ENCODE peak calls at places on chromosome 11, in five cellular contexts. One of them, this sample, is unnamed.

GRCh38 chr11:33558097-33558496 is 142.5 kb downstream of the C11orf91 start:
- DNase-seq in AG10803: no peak
- DNase-seq in IMR-90: no peak
- DNase-seq in bronchial epithelial cell: no peak
- DNase-seq in BJ: no peak
- DNase-seq in this sample: no peak

GRCh38 chr11:45621541-45621940 is 43.9 kb downstream of the CHST1 start:
- DNase-seq in AG10803: no peak
- DNase-seq in bronchial epithelial cell: peak; percentile 10
- DNase-seq in BJ: no peak
- DNase-seq in IMR-90: no peak
- DNase-seq in this sample: no peak

GRCh38 chr11:133384731-133385130 is 147.6 kb downstream of the OPCML start:
- DNase-seq in AG10803: no peak
- DNase-seq in bronchial epithelial cell: no peak
- DNase-seq in BJ: no peak
- DNase-seq in IMR-90: no peak
- DNase-seq in this sample: no peak

GRCh38 chr11:92657226-92657625 is 312.2 kb upstream of the MTNR1B start:
- DNase-seq in IMR-90: no peak
- DNase-seq in BJ: no peak
- DNase-seq in AG10803: no peak
- DNase-seq in bronchial epithelial cell: no peak
- DNase-seq in this sample: no peak

GRCh38 chr11:104799251-104799650 is 99.0 kb downstream of the CASP12 start:
- DNase-seq in IMR-90: no peak
- DNase-seq in BJ: no peak
- DNase-seq in bronchial epithelial cell: no peak
- DNase-seq in AG10803: no peak
- DNase-seq in this sample: no peak

GRCh38 chr11:104324276-104324675 is 160.3 kb upstream of the PDGFD start:
- DNase-seq in BJ: no peak
- DNase-seq in IMR-90: no peak
- DNase-seq in bronchial epithelial cell: no peak
- DNase-seq in AG10803: no peak
- DNase-seq in this sample: no peak

GRCh38 chr11:100719362-100719761 is 32.3 kb downstream of the ARHGAP42 start:
- DNase-seq in AG10803: peak; percentile 41
- DNase-seq in bronchial epithelial cell: no peak
- DNase-seq in BJ: no peak
- DNase-seq in IMR-90: peak; percentile 42
- DNase-seq in this sample: peak; percentile 45

GRCh38 chr11:7575841-7576451 is 62.1 kb downstream of the PPFIBP2 start:
- DNase-seq in BJ: no peak
- DNase-seq in AG10803: peak; percentile 52
- DNase-seq in IMR-90: no peak
- DNase-seq in bronchial epithelial cell: peak; percentile 44
- DNase-seq in this sample: no peak

GRCh38 chr11:125210112-125210511 is 45.6 kb downstream of the PKNOX2 start:
- DNase-seq in BJ: no peak
- DNase-seq in IMR-90: no peak
- DNase-seq in bronchial epithelial cell: no peak
- DNase-seq in AG10803: no peak
- DNase-seq in this sample: no peak

GRCh38 chr11:128171496-128171895 is 415.9 kb downstream of the ETS1 start:
- DNase-seq in bronchial epithelial cell: peak; percentile 91
- DNase-seq in BJ: no peak
- DNase-seq in IMR-90: peak; percentile 20
- DNase-seq in AG10803: no peak
- DNase-seq in this sample: peak; percentile 71

GRCh38 chr11:45936655-45937054 is 14.2 kb downstream of the LARGE2 start:
- DNase-seq in BJ: no peak
- DNase-seq in AG10803: no peak
- DNase-seq in bronchial epithelial cell: no peak
- DNase-seq in IMR-90: no peak
- DNase-seq in this sample: no peak

GRCh38 chr11:36373040-36374010 is 77.2 kb downstream of the PRR5L start:
- DNase-seq in bronchial epithelial cell: no peak
- DNase-seq in AG10803: no peak
- DNase-seq in IMR-90: no peak
- DNase-seq in BJ: no peak
- DNase-seq in this sample: peak; percentile 39

GRCh38 chr11:113242767-113243397 is 71.5 kb upstream of the TTC12 start:
- DNase-seq in AG10803: peak; percentile 75
- DNase-seq in bronchial epithelial cell: no peak
- DNase-seq in BJ: no peak
- DNase-seq in IMR-90: peak; percentile 9
- DNase-seq in this sample: peak; percentile 69
- H3K4me3 ChIP-seq in AG10803: peak overlapping the region; percentile 50
- H3K4me3 ChIP-seq in bronchial epithelial cell: no peak overlapping the region
- H3K4me3 ChIP-seq in BJ: peak overlapping the region; percentile 33
- H3K4me3 ChIP-seq in IMR-90: peak overlapping the region; percentile 37
- H3K4me3 ChIP-seq in this sample: peak overlapping the region; percentile 50

GRCh38 chr11:69362315-69362714 is 68.4 kb downstream of the MYEOV start:
- DNase-seq in AG10803: no peak
- DNase-seq in IMR-90: no peak
- DNase-seq in bronchial epithelial cell: no peak
- DNase-seq in BJ: no peak
- DNase-seq in this sample: no peak
- TF ChIP-seq CTCF in AG10803: no peak
- TF ChIP-seq CTCF in IMR-90: no peak
- TF ChIP-seq CTCF in bronchial epithelial cell: no peak
- TF ChIP-seq CTCF in BJ: no peak
- TF ChIP-seq CTCF in this sample: no peak

DNA sequence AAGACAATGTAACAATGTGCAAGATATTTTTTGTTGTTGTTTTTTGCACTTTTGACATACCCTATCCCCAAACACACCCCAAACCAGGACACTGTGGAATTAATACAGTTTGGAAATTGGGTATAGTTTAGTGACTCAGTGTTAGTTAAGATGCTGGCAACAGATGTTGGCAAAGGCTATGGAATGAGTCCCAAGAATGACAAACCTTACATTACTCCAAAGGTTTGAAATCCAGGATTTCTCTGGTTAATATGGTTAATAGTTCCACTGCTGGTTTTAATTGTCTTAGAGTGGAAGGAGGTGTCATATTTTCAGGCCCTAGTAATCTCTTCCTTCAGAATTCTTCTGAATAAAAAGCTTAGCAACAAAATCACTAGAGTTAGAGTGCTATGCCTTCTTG is 805 bp downstream of the LPXN start:
- DNase-seq in BJ: peak; percentile 36
- DNase-seq in bronchial epithelial cell: peak; percentile 68
- DNase-seq in IMR-90: peak; percentile 61
- DNase-seq in AG10803: peak; percentile 91
- DNase-seq in this sample: peak; percentile 29
- H3K4me3 ChIP-seq in BJ: no peak overlapping the region
- H3K4me3 ChIP-seq in bronchial epithelial cell: no peak overlapping the region
- H3K4me3 ChIP-seq in IMR-90: no peak overlapping the region
- H3K4me3 ChIP-seq in AG10803: peak overlapping the region; percentile 45
- H3K4me3 ChIP-seq in this sample: no peak overlapping the region

GRCh38 chr11:131223198-131223975 is 147.0 kb upstream of the NTM start:
- DNase-seq in bronchial epithelial cell: no peak
- DNase-seq in BJ: no peak
- DNase-seq in IMR-90: no peak
- DNase-seq in AG10803: no peak
- DNase-seq in this sample: no peak
- TF ChIP-seq CTCF in bronchial epithelial cell: no peak
- TF ChIP-seq CTCF in BJ: no peak
- TF ChIP-seq CTCF in IMR-90: no peak
- TF ChIP-seq CTCF in AG10803: no peak
- TF ChIP-seq CTCF in this sample: no peak

GRCh38 chr11:62505112-62505783 is 41.4 kb downstream of the AHNAK start:
- DNase-seq in IMR-90: no peak
- DNase-seq in bronchial epithelial cell: no peak
- DNase-seq in BJ: no peak
- DNase-seq in AG10803: no peak
- DNase-seq in this sample: no peak
- H3K4me3 ChIP-seq in IMR-90: no peak overlapping the region
- H3K4me3 ChIP-seq in bronchial epithelial cell: peak overlapping the region; percentile 15
- H3K4me3 ChIP-seq in BJ: no peak overlapping the region
- H3K4me3 ChIP-seq in AG10803: peak overlapping the region; percentile 15
- H3K4me3 ChIP-seq in this sample: peak overlapping the region; percentile 19

GRCh38 chr11:43810929-43811596 is 69.6 kb upstream of the ALKBH3 start:
- DNase-seq in BJ: no peak
- DNase-seq in IMR-90: no peak
- DNase-seq in AG10803: no peak
- DNase-seq in bronchial epithelial cell: no peak
- DNase-seq in this sample: peak; percentile 46
- TF ChIP-seq CTCF in BJ: peak; percentile 42
- TF ChIP-seq CTCF in IMR-90: peak; percentile 42
- TF ChIP-seq CTCF in AG10803: peak; percentile 36
- TF ChIP-seq CTCF in bronchial epithelial cell: peak; percentile 2
- TF ChIP-seq CTCF in this sample: peak; percentile 51

GRCh38 chr11:82757660-82758301 is 24.1 kb upstream of the FAM181B start:
- DNase-seq in BJ: no peak
- DNase-seq in AG10803: no peak
- DNase-seq in bronchial epithelial cell: no peak
- DNase-seq in IMR-90: no peak
- DNase-seq in this sample: no peak

GRCh38 chr11:82752801-82753200 is 19.1 kb upstream of the FAM181B start:
- DNase-seq in IMR-90: no peak
- DNase-seq in BJ: no peak
- DNase-seq in bronchial epithelial cell: no peak
- DNase-seq in AG10803: peak; percentile 6
- DNase-seq in this sample: no peak

GRCh38 chr11:82759649-82760048 is 26.0 kb upstream of the FAM181B start:
- DNase-seq in IMR-90: no peak
- DNase-seq in BJ: no peak
- DNase-seq in bronchial epithelial cell: no peak
- DNase-seq in AG10803: no peak
- DNase-seq in this sample: no peak

GRCh38 chr11:82754410-82754809 is 20.7 kb upstream of the FAM181B start:
- DNase-seq in AG10803: no peak
- DNase-seq in BJ: no peak
- DNase-seq in bronchial epithelial cell: no peak
- DNase-seq in IMR-90: no peak
- DNase-seq in this sample: no peak

GRCh38 chr11:82756765-82757650 is 23.3 kb upstream of the FAM181B start:
- DNase-seq in IMR-90: no peak
- DNase-seq in AG10803: no peak
- DNase-seq in bronchial epithelial cell: no peak
- DNase-seq in BJ: no peak
- DNase-seq in this sample: no peak
- H3K4me3 ChIP-seq in IMR-90: no peak overlapping the region
- H3K4me3 ChIP-seq in AG10803: no peak overlapping the region
- H3K4me3 ChIP-seq in bronchial epithelial cell: no peak overlapping the region
- H3K4me3 ChIP-seq in BJ: no peak overlapping the region
- H3K4me3 ChIP-seq in this sample: no peak overlapping the region

GRCh38 chr11:106076923-106077608 is at the start of gene KBTBD3:
- DNase-seq in AG10803: peak; percentile 99
- DNase-seq in IMR-90: peak; percentile 99
- DNase-seq in bronchial epithelial cell: peak; percentile 99
- DNase-seq in BJ: peak; percentile 97
- DNase-seq in this sample: peak; percentile 100
- TF ChIP-seq CTCF in AG10803: peak; percentile 50
- TF ChIP-seq CTCF in IMR-90: no peak
- TF ChIP-seq CTCF in bronchial epithelial cell: peak; percentile 58
- TF ChIP-seq CTCF in BJ: peak; percentile 68
- TF ChIP-seq CTCF in this sample: peak; percentile 47

DNA sequence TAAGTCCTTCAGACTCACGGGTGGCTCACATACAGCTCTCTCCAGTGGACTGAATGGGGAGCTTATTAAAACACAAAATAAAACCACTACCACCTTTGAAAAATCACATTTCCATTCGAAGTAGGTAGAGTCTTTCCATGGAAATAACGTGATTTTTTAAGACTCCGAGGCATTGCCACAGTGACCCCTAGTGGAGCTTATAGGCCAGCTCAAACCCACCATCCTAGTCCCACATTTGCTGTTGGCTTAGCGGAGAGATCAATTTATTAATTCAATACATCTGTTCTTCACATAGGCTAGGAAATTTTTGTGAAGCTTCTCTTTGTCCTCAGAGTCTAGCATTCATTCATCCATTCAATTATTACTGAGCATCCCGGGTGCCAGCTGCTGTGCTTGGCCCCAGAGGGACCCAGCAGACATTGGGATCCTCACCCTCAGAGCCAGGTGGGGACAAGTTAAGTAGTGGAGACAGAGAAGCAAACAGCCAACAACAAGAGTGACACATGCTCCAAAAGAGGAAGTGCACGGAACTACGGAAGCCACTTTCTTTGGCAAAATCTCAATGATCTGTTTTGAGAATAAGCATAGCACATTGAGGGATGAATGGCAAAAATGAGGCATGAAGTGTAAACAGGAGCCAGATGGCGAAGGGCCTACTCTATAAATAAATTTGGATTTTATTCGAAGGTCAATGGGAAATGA is 10.2 kb upstream of the P4HA3 start:
- DNase-seq in BJ: peak; percentile 32
- DNase-seq in IMR-90: peak; percentile 65
- DNase-seq in AG10803: peak; percentile 71
- DNase-seq in bronchial epithelial cell: peak; percentile 15
- DNase-seq in this sample: peak; percentile 73
- H3K4me3 ChIP-seq in BJ: no peak overlapping the region
- H3K4me3 ChIP-seq in IMR-90: no peak overlapping the region
- H3K4me3 ChIP-seq in AG10803: no peak overlapping the region
- H3K4me3 ChIP-seq in bronchial epithelial cell: no peak overlapping the region
- H3K4me3 ChIP-seq in this sample: no peak overlapping the region

DNA sequence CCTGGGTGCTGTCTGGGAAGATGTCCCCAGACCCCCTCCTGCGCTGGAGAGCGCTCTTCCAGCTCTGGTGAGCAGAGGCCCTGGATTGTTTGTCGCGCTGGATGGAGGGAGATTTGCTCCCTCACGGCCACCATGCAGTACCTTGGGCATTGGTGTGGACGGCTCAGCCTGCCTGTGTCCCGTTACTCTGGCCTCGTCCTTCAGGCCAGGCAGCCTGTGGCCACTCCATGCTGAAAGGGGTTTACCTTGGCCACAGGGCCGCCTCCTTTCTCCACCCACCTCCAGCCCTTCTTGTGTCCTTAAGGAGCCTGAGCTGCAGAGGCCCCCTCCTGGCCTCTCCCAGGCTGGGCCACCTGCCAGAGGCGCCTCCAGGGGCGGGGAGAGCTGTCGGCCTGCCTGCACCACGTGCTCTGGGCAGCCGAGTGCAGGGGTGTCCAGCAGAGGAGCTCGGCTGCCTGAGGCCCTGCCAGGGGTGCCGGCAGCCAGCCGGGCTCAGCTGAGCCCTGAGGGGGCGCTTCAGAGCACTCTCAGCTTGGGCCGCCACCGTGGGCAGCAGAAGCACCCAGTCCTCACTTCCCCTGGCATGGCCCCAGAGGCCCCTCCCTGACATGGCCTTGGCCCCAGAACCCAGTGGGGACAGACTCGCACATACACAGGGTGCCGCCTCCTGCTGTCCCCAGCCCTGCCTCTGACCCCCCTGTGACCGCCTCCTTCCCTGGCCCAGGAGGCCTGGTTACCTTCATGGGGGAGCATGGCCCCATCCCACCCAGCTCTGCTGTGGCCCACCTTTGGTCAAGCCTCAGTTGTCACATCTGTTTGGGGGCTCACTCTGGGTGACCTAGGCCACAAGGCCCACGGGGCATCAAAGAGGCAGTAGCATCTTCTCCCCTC is 3.4 kb downstream of the CCND1 start:
- DNase-seq in BJ: peak; percentile 67
- DNase-seq in bronchial epithelial cell: no peak
- DNase-seq in AG10803: peak; percentile 89
- DNase-seq in IMR-90: peak; percentile 92
- DNase-seq in this sample: peak; percentile 91
- TF ChIP-seq CTCF in BJ: peak; percentile 66
- TF ChIP-seq CTCF in bronchial epithelial cell: peak; percentile 21
- TF ChIP-seq CTCF in AG10803: peak; percentile 41
- TF ChIP-seq CTCF in IMR-90: peak; percentile 56
- TF ChIP-seq CTCF in this sample: peak; percentile 13

This sample was measured in fibroblast of pulmonary artery.